ENCODE peak calls at places on chromosomes 1 and 21, in five cellular contexts. S, T, N, M and X are unnamed samples. For H3K36me3, the result is how much of the 10 kb centered on the place peaks cover.

GRCh38 chr1:12518956-12519707 is 98.9 kb downstream of the DHRS3 start:
- DNase-seq in S (peak), T (peak), N (peak), M (peak), X (no peak)

GRCh38 chr1:63635681-63636080 is 42.5 kb downstream of the PGM1 start:
- DNase-seq in S (peak), T (no peak), N (no peak), M (no peak), X (no peak)

GRCh38 chr21:25708467-25709065 is 26.1 kb downstream of the ATP5PF start:
- DNase-seq in S (peak), T (peak), N (no peak), M (peak), X (peak)

GRCh38 chr1:77824694-77825355 is 45.4 kb downstream of the MIGA1 start:
- DNase-seq in S (no peak), T (peak), N (no peak), M (no peak), X (no peak)

GRCh38 chr1:151838491-151839412 is 868 bp downstream of the C2CD4D start:
- DNase-seq in S (no peak), T (no peak), N (peak), M (no peak), X (no peak)

GRCh38 chr1:245576323-245576722 is 421.5 kb downstream of the KIF26B start:
- DNase-seq in S (no peak), T (no peak), N (no peak), M (no peak), X (no peak)

GRCh38 chr21:44854664-44855446 is 18.6 kb downstream of the PTTG1IP start:
- DNase-seq in S (no peak), T (no peak), N (peak), M (no peak), X (no peak)

GRCh38 chr1:66831529-66832239 is 30.6 kb upstream of the INSL5 start:
- DNase-seq in S (peak), T (no peak), N (no peak), M (no peak), X (no peak)

GRCh38 chr1:192539450-192540132 is 36.0 kb upstream of the RGS1 start:
- DNase-seq in S (peak), T (peak), N (no peak), M (no peak), X (no peak)

GRCh38 chr1:18599096-18599495 is 31.6 kb upstream of the PAX7 start:
- DNase-seq in S (no peak), T (no peak), N (no peak), M (no peak), X (peak)

GRCh38 chr1:119003413-119004128 is 15.4 kb upstream of the TBX15 start:
- DNase-seq in S (no peak), T (no peak), N (no peak), M (no peak), X (no peak)

GRCh38 chr1:184943998-184944397 is 30.3 kb downstream of the NIBAN1 start:
- DNase-seq in S (no peak), T (no peak), N (no peak), M (no peak), X (no peak)

GRCh38 chr1:175871647-175872046 is 128.3 kb upstream of the TNR start:
- DNase-seq in S (no peak), T (no peak), N (no peak), M (no peak), X (no peak)

GRCh38 chr1:154479764-154480421 is 22.1 kb upstream of the TDRD10 start:
- DNase-seq in S (peak), T (peak), N (no peak), M (peak), X (peak)

GRCh38 chr1:235945775-235946565 is 79.3 kb upstream of the LYST start:
- DNase-seq in S (no peak), T (no peak), N (no peak), M (no peak), X (no peak)

GRCh38 chr1:243421784-243422183 is 165.9 kb downstream of the SDCCAG8 start:
- DNase-seq in S (peak), T (peak), N (peak), M (peak), X (no peak)

GRCh38 chr1:243420369-243420768 is 164.5 kb downstream of the SDCCAG8 start:
- DNase-seq in S (no peak), T (no peak), N (no peak), M (no peak), X (no peak)

GRCh38 chr1:243422362-243422761 is 166.5 kb downstream of the SDCCAG8 start:
- DNase-seq in S (no peak), T (no peak), N (no peak), M (no peak), X (no peak)

GRCh38 chr1:243416510-243416909 is 160.7 kb downstream of the SDCCAG8 start:
- DNase-seq in S (no peak), T (no peak), N (no peak), M (no peak), X (no peak)

GRCh38 chr1:243420968-243421675 is 165.3 kb downstream of the SDCCAG8 start:
- DNase-seq in S (no peak), T (peak), N (no peak), M (no peak), X (no peak)
- H3K4me3 ChIP-seq in S (no peak), T (peak), N (no peak), M (no peak), X (no peak)

GRCh38 chr21:38921511-38922215 is 115.9 kb downstream of the ETS2 start:
- DNase-seq in S (no peak), T (peak), N (no peak), M (no peak), X (no peak)

GRCh38 chr21:38924954-38925353 is 119.2 kb downstream of the ETS2 start:
- DNase-seq in S (no peak), T (no peak), N (no peak), M (no peak), X (no peak)

GRCh38 chr21:38925923-38926322 is 120.2 kb downstream of the ETS2 start:
- DNase-seq in S (peak), T (peak), N (peak), M (no peak), X (no peak)

GRCh38 chr21:38920631-38921398 is 115.1 kb downstream of the ETS2 start:
- DNase-seq in S (peak), T (peak), N (no peak), M (no peak), X (no peak)

DNA sequence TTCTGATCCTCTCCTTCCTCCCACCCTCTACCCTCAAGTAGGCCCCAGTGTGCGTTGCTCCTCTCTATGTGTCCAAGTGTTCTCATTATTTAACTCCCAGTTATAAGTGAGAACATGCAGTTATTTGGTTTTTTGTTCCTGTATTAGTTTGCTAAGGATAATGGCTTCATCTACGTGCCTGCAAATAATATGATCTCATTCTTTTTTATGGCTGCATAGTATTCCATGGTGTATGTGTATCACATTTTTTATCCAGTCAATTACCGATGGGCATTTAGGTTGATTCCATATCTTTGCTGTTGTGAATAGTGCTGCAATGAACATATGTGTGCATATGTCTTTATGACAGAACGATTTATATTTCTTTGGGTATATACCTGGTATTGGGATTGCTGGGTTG is 116.7 kb downstream of the ETS2 start:
- DNase-seq in S (no peak), T (no peak), N (no peak), M (no peak), X (no peak)
- H3K36me3 ChIP-seq in S (under half), T (under half), N (under half), M (under half), X (under half)

DNA sequence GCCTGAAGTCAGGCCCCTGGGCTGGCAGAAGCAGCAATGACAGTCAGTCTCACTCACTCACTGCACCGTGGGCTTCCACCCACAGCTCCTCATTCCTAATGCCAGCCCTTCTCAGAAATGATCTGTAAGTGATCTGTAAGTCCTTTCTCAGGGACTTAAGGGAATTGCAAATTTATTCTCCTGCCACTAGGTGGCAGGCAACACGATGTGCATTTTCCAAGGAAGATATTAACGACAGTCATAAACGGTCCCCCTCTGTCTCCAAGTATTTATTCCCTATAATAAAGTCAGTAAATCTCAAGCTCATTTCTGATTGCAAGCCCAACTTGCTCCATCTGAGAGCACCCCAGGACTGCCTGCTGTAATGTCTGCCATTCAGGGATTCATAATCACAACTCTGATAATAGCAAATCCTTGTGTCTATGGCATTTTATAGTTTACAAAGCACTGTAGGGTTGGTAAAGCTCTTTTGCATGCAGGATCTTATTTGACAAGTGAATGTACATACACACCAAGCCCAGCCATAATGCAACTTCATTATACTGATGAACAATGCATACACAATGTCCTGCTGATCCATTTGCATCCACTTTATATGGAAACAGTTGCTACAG is 380.6 kb upstream of the CAMK1G start:
- DNase-seq in S (peak), T (peak), N (no peak), M (peak), X (peak)
- TF ChIP-seq CTCF in S (peak), T (peak), N (peak), M (peak), X (peak)

GRCh38 chr1:233367057-233367759 is 39.7 kb downstream of the MAP3K21 start:
- DNase-seq in S (no peak), T (peak), N (no peak), M (no peak), X (no peak)
- H3K4me3 ChIP-seq in S (no peak), T (no peak), N (no peak), M (no peak), X (no peak)

GRCh38 chr1:220255204-220255603 is 17.0 kb downstream of the RAB3GAP2 start:
- DNase-seq in S (no peak), T (no peak), N (no peak), M (no peak), X (no peak)
- H3K36me3 ChIP-seq in S (under half), T (under half), N (under half), M (under half), X (under half)